ENCODE peak calls at places on chromosomes 6 and 20, in four cellular contexts. K, U, C and M are unnamed samples.

GRCh38 chr6:139336488-139336887 is 38.0 kb downstream of the CITED2 start:
- DNase-seq in K (no peak), U (no peak), C (no peak), M (no peak)

GRCh38 chr6:83055366-83055964 is 10.2 kb downstream of the UBE3D start:
- DNase-seq in K (no peak), U (peak; percentile 49), C (peak; percentile 15), M (no peak)

GRCh38 chr6:86331889-86332288 is 605.4 kb upstream of the HTR1E start:
- DNase-seq in K (no peak), U (no peak), C (no peak), M (no peak)

GRCh38 chr6:68760486-68760885 is 125.4 kb downstream of the ADGRB3 start:
- DNase-seq in K (no peak), U (no peak), C (no peak), M (no peak)

GRCh38 chr6:50272611-50273010 is 222.9 kb upstream of the DEFB112 start:
- DNase-seq in K (no peak), U (no peak), C (no peak), M (no peak)

GRCh38 chr6:109079981-109080380 is 14.7 kb downstream of the SESN1 start:
- DNase-seq in K (no peak), U (no peak), C (no peak), M (no peak)

GRCh38 chr6:158863646-158864045 is 44.5 kb upstream of the EZR start:
- DNase-seq in K (no peak), U (no peak), C (no peak), M (no peak)

GRCh38 chr20:46255440-46256104 is 52.7 kb downstream of the CDH22 start:
- DNase-seq in K (no peak), U (peak; percentile 96), C (no peak), M (no peak)

GRCh38 chr6:47414517-47415167 is 62.9 kb upstream of the CD2AP start:
- DNase-seq in K (no peak), U (no peak), C (peak; percentile 27), M (peak; percentile 4)

GRCh38 chr6:32244946-32245398 is 21.1 kb upstream of the NOTCH4 start:
- DNase-seq in K (peak; percentile 25), U (peak; percentile 76), C (peak; percentile 52), M (peak; percentile 58)

GRCh38 chr20:4435210-4435609 is 286.5 kb upstream of the PRND start:
- DNase-seq in K (no peak), U (no peak), C (peak; percentile 73), M (no peak)

GRCh38 chr20:25407311-25408169 is at the start of gene GINS1:
- DNase-seq in K (peak; percentile 7), U (peak; percentile 92), C (no peak), M (peak; percentile 45)

GRCh38 chr6:155493694-155494143 is 38.1 kb upstream of the NOX3 start:
- DNase-seq in K (no peak), U (peak; percentile 28), C (peak; percentile 98), M (peak; percentile 74)

GRCh38 chr6:125154184-125155135 is 887 bp downstream of the TPD52L1 start:
- DNase-seq in K (no peak), U (peak; percentile 35), C (no peak), M (no peak)

GRCh38 chr6:107704377-107705013 is 119.6 kb downstream of the SCML4 start:
- DNase-seq in K (no peak), U (no peak), C (no peak), M (no peak)

GRCh38 chr6:47495954-47496545 is 18.5 kb downstream of the CD2AP start:
- DNase-seq in K (no peak), U (no peak), C (no peak), M (no peak)

GRCh38 chr6:25942561-25943147 is 12.2 kb upstream of the SLC17A2 start:
- DNase-seq in K (no peak), U (no peak), C (no peak), M (no peak)

GRCh38 chr6:142774292-142774691 is 170.7 kb downstream of the HIVEP2 start:
- DNase-seq in K (no peak), U (no peak), C (no peak), M (no peak)

GRCh38 chr6:143936986-143937765 is 70.9 kb downstream of the PLAGL1 start:
- DNase-seq in K (no peak), U (no peak), C (no peak), M (no peak)

GRCh38 chr20:32365560-32365959 is 7.4 kb downstream of the ASXL1 start:
- DNase-seq in K (no peak), U (no peak), C (no peak), M (no peak)

GRCh38 chr6:113018351-113019151 is 671.4 kb downstream of the RFPL4B start:
- DNase-seq in K (no peak), U (peak; percentile 51), C (peak; percentile 77), M (no peak)

GRCh38 chr6:7106752-7107577 is 796 bp upstream of the RREB1 start:
- DNase-seq in K (no peak), U (peak; percentile 63), C (no peak), M (no peak)

GRCh38 chr20:46671866-46672542 is 17.2 kb downstream of the TP53RK start:
- DNase-seq in K (no peak), U (no peak), C (no peak), M (no peak)

GRCh38 chr20:56515657-56516381 is 8.7 kb upstream of the FAM209A start:
- DNase-seq in K (no peak), U (no peak), C (no peak), M (no peak)

GRCh38 chr20:20780127-20780822 is 67.8 kb upstream of the RALGAPA2 start:
- DNase-seq in K (no peak), U (peak; percentile 80), C (no peak), M (no peak)

GRCh38 chr20:20360464-20360863 is 7.4 kb upstream of the INSM1 start:
- DNase-seq in K (no peak), U (peak; percentile 65), C (peak; percentile 36), M (no peak)

GRCh38 chr20:52592567-52592966 is 379.6 kb upstream of the TSHZ2 start:
- DNase-seq in K (no peak), U (no peak), C (no peak), M (no peak)

GRCh38 chr6:67629268-67629667 is 1005.8 kb upstream of the ADGRB3 start:
- DNase-seq in K (no peak), U (no peak), C (no peak), M (no peak)

GRCh38 chr20:51411867-51412266 is 130.7 kb downstream of the NFATC2 start:
- DNase-seq in K (no peak), U (no peak), C (no peak), M (no peak)

GRCh38 chr6:41939091-41939847 is 2.3 kb downstream of the CCND3 start:
- DNase-seq in K (no peak), U (no peak), C (no peak), M (no peak)

GRCh38 chr6:39772559-39773283 is 19.5 kb upstream of the DAAM2 start:
- DNase-seq in K (no peak), U (no peak), C (peak; percentile 35), M (no peak)

GRCh38 chr6:133973109-133973971 is 20.3 kb downstream of the TBPL1 start:
- DNase-seq in K (no peak), U (no peak), C (no peak), M (no peak)